ENCODE peak calls at places on chromosomes 6 and 20, in five cellular contexts. G, N, S, X and C are unnamed samples. For H3K36me3 and H3K27me3, the result is how much of the 10 kb centered on the place peaks cover.

GRCh38 chr20:17664025-17664638 is 17.9 kb downstream of the RRBP1 start:
- DNase-seq in X (no peak), N (no peak), G (no peak), S (no peak), C (no peak)

GRCh38 chr6:168903638-168904345 is 349.9 kb downstream of the THBS2 start:
- DNase-seq in G (no peak), S (no peak), N (no peak), X (no peak), C (no peak)

GRCh38 chr20:35263609-35264223 is 14.2 kb downstream of the MMP24OS start:
- DNase-seq in X (no peak), N (no peak), S (no peak), G (no peak), C (peak)

GRCh38 chr6:149446791-149447376 is 37.9 kb downstream of the ZC3H12D start:
- DNase-seq in G (no peak), N (no peak), X (no peak), S (no peak), C (peak)

GRCh38 chr6:3249821-3250220 is 8.9 kb upstream of the PSMG4 start:
- DNase-seq in N (no peak), X (peak), S (no peak), G (no peak), C (no peak)

GRCh38 chr6:3442444-3443220 is 14.2 kb downstream of the SLC22A23 start:
- DNase-seq in G (no peak), X (no peak), N (no peak), S (no peak), C (no peak)

GRCh38 chr20:33441142-33441955 is 2.2 kb downstream of the SNTA1 start:
- DNase-seq in G (no peak), N (no peak), S (no peak), X (no peak), C (peak)

GRCh38 chr20:7742479-7742878 is 197.8 kb downstream of the HAO1 start:
- DNase-seq in G (no peak), N (no peak), S (no peak), X (no peak), C (no peak)

GRCh38 chr6:116542426-116542825 is 3.1 kb downstream of the TRAPPC3L start:
- DNase-seq in X (no peak), N (no peak), G (no peak), S (no peak), C (no peak)

GRCh38 chr20:32482251-32483220 is 102.6 kb downstream of the NOL4L start:
- DNase-seq in S (peak), X (peak), N (no peak), G (peak), C (peak)

GRCh38 chr6:161085246-161085645 is 93.7 kb downstream of the MAP3K4 start:
- DNase-seq in S (no peak), N (no peak), G (no peak), X (no peak), C (no peak)

GRCh38 chr6:32623693-32624092 is 13.5 kb upstream of the HLA-DQA1 start:
- DNase-seq in X (no peak), N (no peak), S (peak), G (no peak), C (no peak)
- H3K4me3 ChIP-seq in X (no peak), N (peak), S (peak), G (no peak), C (no peak)

GRCh38 chr6:36071714-36072113 is 44.1 kb downstream of the MAPK14 start:
- DNase-seq in G (no peak), N (no peak), S (no peak), X (no peak), C (no peak)

GRCh38 chr6:36071281-36071680 is 43.7 kb downstream of the MAPK14 start:
- DNase-seq in X (no peak), S (no peak), N (no peak), G (no peak), C (no peak)

GRCh38 chr6:36075656-36076055 is 48.0 kb downstream of the MAPK14 start:
- DNase-seq in S (peak), X (no peak), N (no peak), G (no peak), C (peak)

GRCh38 chr6:36076178-36077088 is 48.8 kb downstream of the MAPK14 start:
- DNase-seq in G (no peak), N (no peak), S (no peak), X (no peak), C (no peak)

GRCh38 chr6:36073587-36073986 is 46.0 kb downstream of the MAPK14 start:
- DNase-seq in S (no peak), G (no peak), X (no peak), N (no peak), C (no peak)
- H3K36me3 ChIP-seq in S (under half), G (under half), X (under half), N (under half), C (under half)

GRCh38 chr20:18979132-18979531 is 165.5 kb downstream of the SCP2D1 start:
- DNase-seq in S (no peak), N (no peak), X (no peak), G (no peak), C (no peak)

GRCh38 chr20:18985551-18985950 is 172.0 kb downstream of the SCP2D1 start:
- DNase-seq in S (no peak), G (no peak), N (no peak), X (no peak), C (no peak)

GRCh38 chr20:18984238-18985200 is 170.9 kb downstream of the SCP2D1 start:
- DNase-seq in S (no peak), G (no peak), X (no peak), N (no peak), C (peak)

GRCh38 chr20:18983796-18984195 is 170.2 kb downstream of the SCP2D1 start:
- DNase-seq in G (no peak), N (no peak), S (no peak), X (no peak), C (no peak)

GRCh38 chr20:18981956-18982539 is 168.5 kb downstream of the SCP2D1 start:
- DNase-seq in X (no peak), N (no peak), S (no peak), G (no peak), C (no peak)
- H3K27me3 ChIP-seq in X (under half), N (under half), S (under half), G (under half), C (under half)

GRCh38 chr20:47727909-47728361 is 57.3 kb downstream of the SULF2 start:
- DNase-seq in N (no peak), S (no peak), G (no peak), X (no peak), C (no peak)
- H3K4me3 ChIP-seq in N (no peak), S (peak), G (no peak), X (no peak), C (no peak)

GRCh38 chr6:152295346-152295745 is 341.8 kb downstream of the SYNE1 start:
- DNase-seq in S (no peak), X (no peak), N (no peak), G (no peak), C (no peak)

GRCh38 chr6:152292595-152292994 is 344.6 kb downstream of the SYNE1 start:
- DNase-seq in G (no peak), N (no peak), S (no peak), X (no peak), C (no peak)

GRCh38 chr6:152295920-152296319 is 341.2 kb downstream of the SYNE1 start:
- DNase-seq in G (no peak), X (no peak), N (no peak), S (no peak), C (no peak)

GRCh38 chr6:152290693-152291092 is 346.5 kb downstream of the SYNE1 start:
- DNase-seq in G (no peak), X (no peak), N (no peak), S (no peak), C (no peak)

GRCh38 chr6:152293404-152293803 is 343.8 kb downstream of the SYNE1 start:
- DNase-seq in N (no peak), S (no peak), G (peak), X (no peak), C (no peak)
- H3K36me3 ChIP-seq in N (under half), S (half or more), G (half or more), X (under half), C (under half)

DNA sequence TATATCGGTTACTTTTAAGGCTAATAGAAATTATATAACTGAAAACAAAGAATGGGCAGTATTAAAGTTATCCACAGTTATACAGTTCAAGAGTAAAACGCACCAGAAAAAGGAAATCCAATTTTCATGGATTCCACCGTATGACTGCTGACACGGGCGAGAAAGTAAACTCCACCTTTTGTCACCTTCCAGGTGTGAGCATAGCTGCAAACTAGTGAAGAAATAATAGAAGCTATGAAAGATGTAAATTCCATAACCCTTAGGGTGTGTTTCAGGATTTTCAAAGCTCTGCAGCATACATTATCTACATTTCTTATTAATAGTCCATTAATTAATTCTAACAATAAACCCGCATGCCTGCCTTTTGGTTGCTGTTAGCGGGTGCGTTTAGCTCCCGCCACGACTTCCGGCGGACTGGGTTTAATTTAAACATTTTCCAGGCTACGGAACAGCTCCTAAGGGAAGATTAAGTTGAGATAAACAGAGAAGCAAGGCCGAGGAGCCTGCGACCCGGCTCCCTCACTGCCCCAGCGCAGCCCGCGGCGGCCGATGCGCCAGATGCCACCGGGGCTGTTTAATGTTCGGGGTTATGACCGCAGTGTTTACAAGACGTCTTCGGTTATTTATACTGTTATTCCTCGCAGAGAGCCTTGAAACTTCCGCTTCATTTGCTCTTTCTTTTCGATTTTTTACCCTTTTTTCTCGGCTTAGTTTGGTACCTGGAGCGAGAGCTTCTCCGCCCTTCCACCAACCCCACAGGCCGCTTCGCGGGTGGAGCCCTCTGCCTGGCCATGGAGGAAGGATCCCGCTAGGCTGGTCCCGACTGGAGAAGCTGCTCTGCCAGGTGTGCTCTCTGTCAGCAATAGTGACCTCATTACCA is 3.8 kb downstream of the TCF21 start:
- DNase-seq in S (no peak), G (no peak), X (no peak), N (no peak), C (peak)
- H3K27me3 ChIP-seq in S (half or more), G (half or more), X (under half), N (under half), C (half or more)

DNA sequence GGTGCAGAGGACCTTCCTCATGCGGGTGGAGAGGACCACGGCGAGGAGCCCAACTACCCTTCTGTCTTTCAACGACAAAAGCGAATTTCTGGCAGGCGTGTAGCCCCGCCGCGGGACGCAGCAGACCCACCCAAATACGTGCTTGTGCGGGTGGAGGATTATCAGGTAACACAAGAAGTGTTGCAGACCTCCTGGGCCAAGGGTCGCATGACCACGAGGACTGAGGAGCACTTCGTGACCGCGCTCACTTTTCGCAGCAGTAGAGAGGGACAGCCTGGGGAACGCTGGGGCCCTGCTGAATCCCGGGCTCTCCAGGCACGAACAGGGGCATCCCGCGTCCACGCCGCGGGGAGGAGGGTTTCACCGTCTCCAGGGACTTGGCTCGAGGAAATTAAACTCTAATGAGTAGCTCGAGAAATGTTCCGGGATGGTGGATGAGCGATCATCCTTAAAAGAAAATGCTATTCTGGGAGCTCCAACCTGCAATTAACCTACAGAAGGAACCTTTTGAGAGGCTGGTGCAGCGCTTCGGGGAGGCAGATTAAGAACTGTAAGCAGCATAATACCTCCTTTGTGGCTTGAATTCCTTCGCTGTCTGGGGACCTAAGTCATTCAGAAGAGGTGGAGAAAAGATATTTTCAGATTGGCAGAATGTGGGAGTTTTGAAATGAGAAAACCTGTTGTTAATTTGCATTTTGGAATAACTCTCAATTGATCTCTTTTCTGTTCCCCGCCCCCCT is 828 bp downstream of the C6orf141 start:
- DNase-seq in X (no peak), N (peak), S (peak), G (no peak), C (peak)
- H3K4me3 ChIP-seq in X (peak), N (peak), S (no peak), G (peak), C (peak)

GRCh38 chr20:51607170-51607569 is 64.7 kb upstream of the NFATC2 start:
- DNase-seq in X (no peak), S (no peak), N (no peak), G (no peak), C (no peak)
- H3K36me3 ChIP-seq in X (under half), S (under half), N (under half), G (half or more), C (under half)

GRCh38 chr20:54473340-54473739 is 2.1 kb upstream of the DOK5 start:
- DNase-seq in G (no peak), X (no peak), N (no peak), S (no peak), C (no peak)
- H3K27me3 ChIP-seq in G (under half), X (under half), N (under half), S (under half), C (under half)